ENCODE peak calls at places on chromosomes 3 and 15, in nine cellular contexts. One of them, this sample, is unnamed.

GRCh38 chr3:38015984-38016383 is 13.5 kb downstream of the PLCD1 start:
- DNase-seq in A549: no peak
- DNase-seq in uterus: no peak
- DNase-seq in WERI-Rb-1: no peak
- DNase-seq in GM23338: no peak
- DNase-seq in pancreas: no peak
- DNase-seq in ovary: no peak
- DNase-seq in lung: no peak
- DNase-seq in keratinocyte: no peak
- DNase-seq in this sample: no peak

GRCh38 chr3:30266536-30266935 is 339.9 kb upstream of the TGFBR2 start:
- DNase-seq in A549: no peak
- DNase-seq in uterus: no peak
- DNase-seq in WERI-Rb-1: no peak
- DNase-seq in GM23338: no peak
- DNase-seq in pancreas: no peak
- DNase-seq in ovary: no peak
- DNase-seq in lung: no peak
- DNase-seq in keratinocyte: no peak
- DNase-seq in this sample: no peak

GRCh38 chr3:148971819-148972218 is 19.5 kb upstream of the GYG1 start:
- DNase-seq in A549: no peak
- DNase-seq in uterus: peak
- DNase-seq in WERI-Rb-1: no peak
- DNase-seq in GM23338: no peak
- DNase-seq in pancreas: peak
- DNase-seq in ovary: peak
- DNase-seq in lung: no peak
- DNase-seq in keratinocyte: no peak
- DNase-seq in this sample: no peak

GRCh38 chr15:73232771-73233170 is 136.0 kb downstream of the HCN4 start:
- DNase-seq in A549: no peak
- DNase-seq in uterus: no peak
- DNase-seq in WERI-Rb-1: no peak
- DNase-seq in GM23338: no peak
- DNase-seq in pancreas: no peak
- DNase-seq in ovary: no peak
- DNase-seq in lung: no peak
- DNase-seq in keratinocyte: no peak
- DNase-seq in this sample: no peak

GRCh38 chr15:48693474-48693873 is 48.0 kb upstream of the FBN1 start:
- DNase-seq in A549: no peak
- DNase-seq in uterus: no peak
- DNase-seq in WERI-Rb-1: no peak
- DNase-seq in GM23338: no peak
- DNase-seq in pancreas: no peak
- DNase-seq in ovary: no peak
- DNase-seq in lung: no peak
- DNase-seq in keratinocyte: no peak
- DNase-seq in this sample: peak

GRCh38 chr3:100850156-100850555 is 140.9 kb downstream of the TFG start:
- DNase-seq in A549: no peak
- DNase-seq in uterus: no peak
- DNase-seq in WERI-Rb-1: no peak
- DNase-seq in GM23338: no peak
- DNase-seq in pancreas: no peak
- DNase-seq in ovary: no peak
- DNase-seq in lung: no peak
- DNase-seq in keratinocyte: no peak
- DNase-seq in this sample: no peak

GRCh38 chr15:85151861-85152260 is 170.2 kb downstream of the PDE8A start:
- DNase-seq in A549: no peak
- DNase-seq in uterus: no peak
- DNase-seq in WERI-Rb-1: no peak
- DNase-seq in GM23338: no peak
- DNase-seq in pancreas: no peak
- DNase-seq in ovary: no peak
- DNase-seq in lung: no peak
- DNase-seq in keratinocyte: no peak
- DNase-seq in this sample: peak

GRCh38 chr3:99870712-99871111 is 53.0 kb downstream of the CMSS1 start:
- DNase-seq in A549: no peak
- DNase-seq in uterus: no peak
- DNase-seq in WERI-Rb-1: no peak
- DNase-seq in GM23338: no peak
- DNase-seq in pancreas: no peak
- DNase-seq in ovary: no peak
- DNase-seq in lung: no peak
- DNase-seq in keratinocyte: no peak
- DNase-seq in this sample: no peak

GRCh38 chr15:73924258-73924921 is 1.9 kb upstream of the LOXL1 start:
- DNase-seq in A549: peak
- DNase-seq in uterus: peak
- DNase-seq in WERI-Rb-1: peak
- DNase-seq in GM23338: no peak
- DNase-seq in pancreas: no peak
- DNase-seq in ovary: peak
- DNase-seq in lung: no peak
- DNase-seq in keratinocyte: no peak
- DNase-seq in this sample: peak

GRCh38 chr15:77312523-77312922 is 107.4 kb downstream of the PEAK1 start:
- DNase-seq in A549: peak
- DNase-seq in uterus: no peak
- DNase-seq in WERI-Rb-1: no peak
- DNase-seq in GM23338: no peak
- DNase-seq in pancreas: no peak
- DNase-seq in ovary: no peak
- DNase-seq in lung: no peak
- DNase-seq in keratinocyte: no peak
- DNase-seq in this sample: no peak
- H3K27ac ChIP-seq in A549: no peak
- H3K27ac ChIP-seq in uterus: no peak
- H3K27ac ChIP-seq in WERI-Rb-1: no peak
- H3K27ac ChIP-seq in GM23338: peak
- H3K27ac ChIP-seq in pancreas: no peak
- H3K27ac ChIP-seq in ovary: no peak
- H3K27ac ChIP-seq in lung: no peak
- H3K27ac ChIP-seq in keratinocyte: no peak
- H3K27ac ChIP-seq in this sample: no peak

GRCh38 chr15:62521396-62521795 is 356.3 kb upstream of the C2CD4B start:
- DNase-seq in A549: no peak
- DNase-seq in uterus: no peak
- DNase-seq in WERI-Rb-1: peak
- DNase-seq in GM23338: peak
- DNase-seq in pancreas: no peak
- DNase-seq in ovary: no peak
- DNase-seq in lung: no peak
- DNase-seq in keratinocyte: no peak
- DNase-seq in this sample: no peak
- H3K4me3 ChIP-seq in A549: no peak
- H3K4me3 ChIP-seq in uterus: no peak
- H3K4me3 ChIP-seq in WERI-Rb-1: no peak
- H3K4me3 ChIP-seq in GM23338: peak
- H3K4me3 ChIP-seq in pancreas: no peak
- H3K4me3 ChIP-seq in ovary: no peak
- H3K4me3 ChIP-seq in lung: no peak
- H3K4me3 ChIP-seq in keratinocyte: no peak
- H3K4me3 ChIP-seq in this sample: no peak

DNA sequence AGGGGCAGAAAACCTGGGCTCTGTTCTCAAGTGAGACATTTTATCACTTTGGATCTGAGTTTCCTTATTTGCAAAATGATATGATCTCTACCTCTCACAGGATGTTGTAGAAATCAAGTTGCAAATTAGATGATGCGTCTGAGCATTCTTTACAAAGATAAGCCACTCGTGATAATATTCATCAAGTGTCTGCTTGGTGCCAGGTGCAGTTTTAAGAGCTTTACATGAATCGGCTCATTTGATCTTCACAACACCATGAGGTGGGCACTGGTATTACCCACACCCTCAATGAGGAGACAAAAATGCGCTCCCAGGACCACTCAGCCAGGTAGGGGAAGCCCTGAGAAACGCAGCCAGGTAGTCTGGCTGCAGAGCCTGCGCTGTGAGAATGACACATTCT is 59.1 kb upstream of the CA12 start:
- DNase-seq in A549: no peak
- DNase-seq in uterus: no peak
- DNase-seq in WERI-Rb-1: no peak
- DNase-seq in GM23338: no peak
- DNase-seq in pancreas: no peak
- DNase-seq in ovary: no peak
- DNase-seq in lung: no peak
- DNase-seq in keratinocyte: no peak
- DNase-seq in this sample: no peak
- TF ChIP-seq CTCF in A549: no peak
- TF ChIP-seq CTCF in uterus: no peak
- TF ChIP-seq CTCF in WERI-Rb-1: no peak
- TF ChIP-seq CTCF in GM23338: no peak
- TF ChIP-seq CTCF in pancreas: no peak
- TF ChIP-seq CTCF in ovary: no peak
- TF ChIP-seq CTCF in lung: no peak
- TF ChIP-seq CTCF in keratinocyte: no peak
- TF ChIP-seq CTCF in this sample: no peak

DNA sequence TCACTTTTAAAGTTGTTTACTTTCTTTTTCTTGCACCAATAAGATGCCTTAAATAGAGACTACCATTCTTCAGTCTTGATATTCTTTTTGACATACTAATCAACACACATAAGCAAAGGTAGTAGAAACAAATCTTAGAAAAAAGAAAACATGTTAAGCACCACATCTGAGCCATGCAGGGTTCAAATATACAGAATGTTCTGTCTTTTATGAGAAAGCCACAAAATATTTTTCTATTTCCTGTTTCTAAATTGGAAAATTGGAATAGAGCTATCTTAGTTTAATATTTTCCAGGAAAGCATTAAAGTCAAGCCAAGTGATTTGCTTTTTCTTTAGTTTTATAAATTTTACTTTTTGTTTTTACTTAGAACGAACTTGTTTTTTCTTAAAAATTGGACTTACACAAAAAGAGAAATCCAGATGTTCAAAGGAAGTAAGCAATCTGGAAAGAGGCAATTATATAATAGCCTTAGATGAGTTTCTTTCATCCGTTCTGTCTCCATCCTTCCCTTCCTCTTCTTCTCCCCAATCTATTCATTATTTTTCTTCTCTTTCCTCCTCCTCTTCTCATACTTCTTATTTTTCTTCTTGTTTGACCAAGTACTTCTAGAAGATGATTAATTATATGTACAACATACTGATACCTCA is 731.7 kb downstream of the SQOR start:
- DNase-seq in A549: no peak
- DNase-seq in uterus: no peak
- DNase-seq in WERI-Rb-1: no peak
- DNase-seq in GM23338: no peak
- DNase-seq in pancreas: no peak
- DNase-seq in ovary: no peak
- DNase-seq in lung: no peak
- DNase-seq in keratinocyte: no peak
- DNase-seq in this sample: no peak
- H3K27ac ChIP-seq in A549: no peak
- H3K27ac ChIP-seq in uterus: peak
- H3K27ac ChIP-seq in WERI-Rb-1: no peak
- H3K27ac ChIP-seq in GM23338: no peak
- H3K27ac ChIP-seq in pancreas: no peak
- H3K27ac ChIP-seq in ovary: no peak
- H3K27ac ChIP-seq in lung: no peak
- H3K27ac ChIP-seq in keratinocyte: no peak
- H3K27ac ChIP-seq in this sample: no peak

DNA sequence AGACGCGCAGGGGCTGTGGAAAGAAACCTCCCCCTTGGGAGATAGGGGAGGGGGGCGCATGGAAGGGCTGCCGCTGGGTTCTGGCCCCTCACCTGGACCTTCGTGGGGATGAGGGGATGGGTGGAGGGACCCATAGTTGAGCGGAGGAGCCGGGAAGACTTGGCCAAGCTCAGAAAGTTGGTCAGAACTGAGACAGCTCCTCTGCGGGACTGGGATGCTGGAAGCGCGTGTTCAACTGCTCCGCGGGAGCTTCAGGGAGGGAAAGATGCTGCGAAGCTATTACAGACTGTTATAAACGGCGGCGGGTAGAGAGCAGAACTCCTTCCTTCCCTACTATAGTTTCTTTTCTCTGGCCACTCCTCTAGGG is 875 bp downstream of the SYNPR start:
- DNase-seq in A549: no peak
- DNase-seq in uterus: no peak
- DNase-seq in WERI-Rb-1: no peak
- DNase-seq in GM23338: peak
- DNase-seq in pancreas: no peak
- DNase-seq in ovary: no peak
- DNase-seq in lung: no peak
- DNase-seq in keratinocyte: no peak
- DNase-seq in this sample: no peak
- H3K4me3 ChIP-seq in A549: no peak
- H3K4me3 ChIP-seq in uterus: no peak
- H3K4me3 ChIP-seq in WERI-Rb-1: peak
- H3K4me3 ChIP-seq in GM23338: peak
- H3K4me3 ChIP-seq in pancreas: peak
- H3K4me3 ChIP-seq in ovary: no peak
- H3K4me3 ChIP-seq in lung: no peak
- H3K4me3 ChIP-seq in keratinocyte: no peak
- H3K4me3 ChIP-seq in this sample: no peak

This sample was measured in brain microvascular endothelial cell.